ENCODE peak calls at places on chromosome 7, in ten cellular contexts. S, I, T, C, A, G, B, Z, D and H are unnamed samples.

GRCh38 chr7:88115258-88116195 is 104.3 kb downstream of the SRI start:
- DNase-seq in S (no peak), I (peak), T (no peak), C (no peak), A (no peak), G (no peak), B (no peak), Z (no peak), D (no peak), H (no peak)

GRCh38 chr7:91240546-91240945 is 23.7 kb upstream of the FZD1 start:
- DNase-seq in S (no peak), I (peak), T (no peak), C (no peak), A (no peak), G (no peak), B (no peak), Z (peak), D (no peak), H (no peak)

GRCh38 chr7:120856621-120857352 is 1.2 kb downstream of the TSPAN12 start:
- DNase-seq in S (peak), I (no peak), T (peak), C (peak), A (peak), G (peak), B (peak), Z (peak), D (peak), H (peak)

GRCh38 chr7:99375070-99375807 is 709 bp downstream of the ARPC1B start:
- DNase-seq in S (peak), I (peak), T (peak), C (peak), A (peak), G (peak), B (peak), Z (peak), D (peak), H (peak)

GRCh38 chr7:127887631-127888030 is 143.6 kb downstream of the LRRC4 start:
- DNase-seq in S (no peak), I (no peak), T (no peak), C (no peak), A (no peak), G (no peak), B (no peak), Z (no peak), D (no peak), H (no peak)

GRCh38 chr7:26549281-26549943 is 257.8 kb downstream of the SNX10 start:
- DNase-seq in S (no peak), I (peak), T (peak), C (no peak), A (no peak), G (no peak), B (no peak), Z (no peak), D (no peak), H (no peak)

GRCh38 chr7:158054611-158055010 is 533.0 kb downstream of the PTPRN2 start:
- DNase-seq in S (no peak), I (no peak), T (no peak), C (no peak), A (no peak), G (no peak), B (no peak), Z (no peak), D (no peak), H (no peak)

GRCh38 chr7:139127648-139128047 is 18.1 kb upstream of the ZC3HAV1 start:
- DNase-seq in S (no peak), I (no peak), T (no peak), C (no peak), A (no peak), G (no peak), B (peak), Z (peak), D (no peak), H (no peak)

GRCh38 chr7:11193131-11193867 is 219.6 kb downstream of the PHF14 start:
- DNase-seq in S (no peak), I (peak), T (peak), C (no peak), A (peak), G (peak), B (no peak), Z (peak), D (no peak), H (no peak)

GRCh38 chr7:127903913-127904705 is 127.1 kb downstream of the LRRC4 start:
- DNase-seq in S (no peak), I (no peak), T (peak), C (no peak), A (no peak), G (no peak), B (no peak), Z (no peak), D (no peak), H (no peak)

GRCh38 chr7:157851501-157852067 is 514.8 kb downstream of the DNAJB6 start:
- DNase-seq in S (no peak), I (no peak), T (no peak), C (peak), A (peak), G (peak), B (no peak), Z (peak), D (no peak), H (peak)

GRCh38 chr7:27430115-27430514 is 187.5 kb downstream of the EVX1 start:
- DNase-seq in S (no peak), I (no peak), T (no peak), C (no peak), A (no peak), G (no peak), B (no peak), Z (no peak), D (no peak), H (no peak)

GRCh38 chr7:100572949-100573675 is 588 bp downstream of the SAP25 start:
- DNase-seq in S (no peak), I (no peak), T (no peak), C (no peak), A (no peak), G (no peak), B (no peak), Z (no peak), D (no peak), H (no peak)

GRCh38 chr7:44757739-44758138 is 9.1 kb downstream of the ZMIZ2 start:
- DNase-seq in S (no peak), I (no peak), T (no peak), C (no peak), A (no peak), G (no peak), B (no peak), Z (no peak), D (no peak), H (no peak)

GRCh38 chr7:105304040-105304895 is 84.5 kb downstream of the SRPK2 start:
- DNase-seq in S (no peak), I (peak), T (peak), C (no peak), A (peak), G (no peak), B (peak), Z (peak), D (peak), H (no peak)

GRCh38 chr7:36032362-36032818 is 120.7 kb upstream of the EEPD1 start:
- DNase-seq in S (no peak), I (no peak), T (no peak), C (no peak), A (no peak), G (no peak), B (peak), Z (no peak), D (no peak), H (no peak)

GRCh38 chr7:46723742-46724141 is 802.7 kb upstream of the IGFBP3 start:
- DNase-seq in S (no peak), I (no peak), T (no peak), C (no peak), A (no peak), G (no peak), B (no peak), Z (no peak), D (no peak), H (no peak)

GRCh38 chr7:150383710-150384397 is 4.7 kb downstream of the ZNF775 start:
- DNase-seq in S (peak), I (no peak), T (no peak), C (no peak), A (peak), G (no peak), B (no peak), Z (no peak), D (no peak), H (peak)

GRCh38 chr7:92730808-92731207 is 105.6 kb downstream of the CDK6 start:
- DNase-seq in S (no peak), I (no peak), T (peak), C (no peak), A (no peak), G (no peak), B (no peak), Z (peak), D (no peak), H (no peak)

GRCh38 chr7:44935583-44935982 is 43.2 kb downstream of the MYO1G start:
- DNase-seq in S (no peak), I (no peak), T (no peak), C (no peak), A (no peak), G (no peak), B (no peak), Z (no peak), D (no peak), H (no peak)

GRCh38 chr7:112083776-112084175 is 122.4 kb downstream of the DOCK4 start:
- DNase-seq in S (no peak), I (no peak), T (no peak), C (no peak), A (no peak), G (no peak), B (no peak), Z (no peak), D (no peak), H (no peak)

GRCh38 chr7:75727881-75728592 is 10.7 kb downstream of the HIP1 start:
- DNase-seq in S (no peak), I (peak), T (peak), C (peak), A (peak), G (no peak), B (peak), Z (no peak), D (peak), H (peak)

GRCh38 chr7:142796501-142797341 is 26.0 kb downstream of the PRSS2 start:
- DNase-seq in S (no peak), I (no peak), T (no peak), C (no peak), A (no peak), G (no peak), B (no peak), Z (no peak), D (peak), H (no peak)

GRCh38 chr7:127751723-127752448 is 99.9 kb downstream of the SND1 start:
- DNase-seq in S (no peak), I (peak), T (no peak), C (no peak), A (peak), G (no peak), B (no peak), Z (peak), D (no peak), H (no peak)

GRCh38 chr7:84722734-84723133 is 464.1 kb downstream of the SEMA3D start:
- DNase-seq in S (no peak), I (no peak), T (no peak), C (no peak), A (no peak), G (no peak), B (no peak), Z (no peak), D (no peak), H (no peak)

GRCh38 chr7:101882595-101883564 is 65.5 kb downstream of the CUX1 start:
- DNase-seq in S (peak), I (peak), T (peak), C (no peak), A (no peak), G (peak), B (peak), Z (peak), D (no peak), H (peak)

GRCh38 chr7:100156331-100157068 is 2.0 kb downstream of the TRAPPC14 start:
- DNase-seq in S (no peak), I (no peak), T (no peak), C (no peak), A (no peak), G (no peak), B (no peak), Z (no peak), D (peak), H (no peak)

GRCh38 chr7:26574476-26574875 is 282.8 kb downstream of the SNX10 start:
- DNase-seq in S (no peak), I (peak), T (peak), C (no peak), A (no peak), G (no peak), B (no peak), Z (peak), D (no peak), H (no peak)